ENCODE peak calls at places on chromosomes 7 and 10, in five cellular contexts. H, N, A, O and X are unnamed samples. For H3K36me3, the result is how much of the 10 kb centered on the place peaks cover.

GRCh38 chr7:86600506-86601290 is 43.0 kb upstream of the GRM3 start:
- DNase-seq in H (no peak), N (no peak), O (no peak), A (no peak), X (no peak)

GRCh38 chr7:157807510-157807909 is 470.7 kb downstream of the DNAJB6 start:
- DNase-seq in A (no peak), H (no peak), N (no peak), O (no peak), X (no peak)

GRCh38 chr7:106947244-106947728 is 82.2 kb downstream of the PIK3CG start:
- DNase-seq in A (no peak), N (no peak), O (peak), H (no peak), X (no peak)

GRCh38 chr7:130426541-130426940 is 14.3 kb downstream of the CEP41 start:
- DNase-seq in O (no peak), N (no peak), H (no peak), A (no peak), X (no peak)

GRCh38 chr7:4739528-4739992 is 35.9 kb upstream of the AP5Z1 start:
- DNase-seq in O (peak), N (no peak), A (no peak), H (no peak), X (no peak)

GRCh38 chr10:92493362-92493761 is 80.5 kb downstream of the IDE start:
- DNase-seq in H (no peak), A (no peak), O (no peak), N (no peak), X (no peak)

GRCh38 chr10:14468726-14469125 is 138.0 kb upstream of the FRMD4A start:
- DNase-seq in A (no peak), N (no peak), O (no peak), H (no peak), X (no peak)

GRCh38 chr7:40887099-40887498 is 752.3 kb downstream of the SUGCT start:
- DNase-seq in A (no peak), N (no peak), H (no peak), O (no peak), X (no peak)

GRCh38 chr10:73956476-73957338 is 41.2 kb upstream of the VCL start:
- DNase-seq in A (no peak), O (no peak), H (no peak), N (no peak), X (no peak)

GRCh38 chr7:28960071-28960840 is 2.1 kb upstream of the TRIL start:
- DNase-seq in O (no peak), H (no peak), N (no peak), A (peak), X (no peak)

GRCh38 chr7:15571303-15571878 is 9.6 kb upstream of the AGMO start:
- DNase-seq in N (no peak), H (no peak), A (no peak), O (no peak), X (no peak)

GRCh38 chr10:103789771-103790201 is 65.6 kb downstream of the SH3PXD2A start:
- DNase-seq in N (no peak), A (no peak), O (no peak), H (no peak), X (no peak)

GRCh38 chr7:128284102-128284501 is 43.0 kb downstream of the LEP start:
- DNase-seq in A (peak), N (no peak), H (no peak), O (no peak), X (no peak)

GRCh38 chr10:97689637-97690036 is 2.6 kb upstream of the AVPI1 start:
- DNase-seq in H (no peak), O (no peak), A (no peak), N (no peak), X (no peak)

GRCh38 chr7:15643000-15643705 is 43.3 kb downstream of the MEOX2 start:
- DNase-seq in N (no peak), H (no peak), O (peak), A (no peak), X (no peak)

GRCh38 chr10:109988231-109988630 is 19.6 kb upstream of the ADD3 start:
- DNase-seq in O (no peak), A (no peak), N (no peak), H (no peak), X (no peak)

GRCh38 chr10:52226448-52226847 is 87.6 kb upstream of the DKK1 start:
- DNase-seq in H (no peak), A (no peak), N (no peak), O (no peak), X (no peak)

GRCh38 chr10:92619368-92619767 is 26.4 kb downstream of the KIF11 start:
- DNase-seq in N (no peak), A (no peak), H (no peak), O (no peak), X (no peak)

GRCh38 chr7:156143683-156144082 is 331.4 kb upstream of the SHH start:
- DNase-seq in H (no peak), O (no peak), A (no peak), N (no peak), X (no peak)

GRCh38 chr7:33764752-33765451 is 140.4 kb upstream of the BMPER start:
- DNase-seq in N (no peak), O (no peak), A (no peak), H (no peak), X (no peak)

GRCh38 chr10:7388602-7389001 is 22.2 kb downstream of the SFMBT2 start:
- DNase-seq in O (no peak), N (no peak), A (no peak), H (no peak), X (no peak)

GRCh38 chr10:31146496-31147219 is 115.0 kb upstream of the ZNF438 start:
- DNase-seq in O (peak), N (peak), H (no peak), A (peak), X (no peak)

GRCh38 chr7:55366461-55367138 is 1.5 kb downstream of the LANCL2 start:
- DNase-seq in H (no peak), A (no peak), O (no peak), N (no peak), X (no peak)

GRCh38 chr10:13536674-13537366 is 8.0 kb upstream of the BEND7 start:
- DNase-seq in A (no peak), H (no peak), O (peak), N (no peak), X (peak)

GRCh38 chr10:63273575-63273974 is 140.4 kb downstream of the NRBF2 start:
- DNase-seq in O (no peak), A (no peak), H (no peak), N (no peak), X (no peak)

GRCh38 chr7:7136857-7137309 is 45.5 kb upstream of the C1GALT1 start:
- DNase-seq in O (no peak), H (no peak), A (no peak), N (no peak), X (no peak)

GRCh38 chr10:128631801-128632241 is 505.6 kb upstream of the MKI67 start:
- DNase-seq in O (no peak), H (no peak), N (no peak), A (peak), X (no peak)

GRCh38 chr10:72068901-72069446 is 19.4 kb downstream of the SPOCK2 start:
- DNase-seq in A (no peak), H (no peak), O (no peak), N (no peak), X (no peak)

DNA sequence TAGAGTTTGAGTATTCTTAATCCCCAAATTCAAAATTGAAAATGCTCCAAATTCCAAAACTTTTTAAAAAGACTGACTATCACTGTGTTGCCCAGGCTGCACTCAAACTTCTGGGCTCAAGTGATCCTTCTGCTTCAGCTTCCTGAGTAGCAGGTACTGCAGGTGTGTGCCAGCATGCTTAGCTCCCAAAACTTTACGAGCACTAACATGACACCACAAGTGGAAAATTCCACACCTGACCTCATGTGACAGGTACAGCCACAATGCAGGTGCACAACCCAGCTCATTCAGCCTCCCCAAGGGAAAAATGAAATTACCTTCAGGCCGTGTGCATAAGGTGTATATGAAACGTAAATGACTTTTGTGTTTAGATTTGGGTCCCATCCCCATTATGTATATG is 16.5 kb downstream of the CDC123 start:
- DNase-seq in O (no peak), H (no peak), N (no peak), A (no peak), X (no peak)
- H3K36me3 ChIP-seq in O (under half), H (under half), N (under half), A (under half), X (half or more)

GRCh38 chr10:44287408-44287807 is 97.5 kb downstream of the CXCL12 start:
- DNase-seq in H (no peak), N (no peak), O (no peak), A (peak), X (no peak)
- H3K27ac ChIP-seq in H (no peak), N (no peak), O (peak), A (no peak), X (peak)

DNA sequence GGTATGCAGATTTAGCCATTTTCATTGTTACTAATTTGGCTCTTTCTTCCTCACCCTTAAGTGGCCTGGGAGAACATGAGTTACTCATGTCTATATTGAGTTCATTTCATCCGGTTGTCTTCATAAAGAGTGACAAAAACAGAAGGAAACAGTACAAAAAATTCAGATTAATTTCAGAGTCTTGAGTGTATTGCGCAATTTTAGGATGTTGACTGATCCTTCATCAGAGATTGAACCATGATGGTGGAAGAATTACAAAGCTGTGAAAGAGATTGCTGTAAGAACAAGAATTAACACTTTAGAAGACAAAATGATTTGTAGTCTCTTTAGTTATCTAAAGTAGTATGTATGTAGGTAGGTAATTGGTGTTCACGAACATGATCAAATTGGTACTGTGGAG is 194.0 kb upstream of the PPP1R3A start:
- DNase-seq in N (no peak), O (no peak), A (no peak), H (no peak), X (no peak)
- H3K4me3 ChIP-seq in N (no peak), O (no peak), A (no peak), H (no peak), X (no peak)

GRCh38 chr7:1475991-1476390 is 16.7 kb upstream of the MICALL2 start:
- DNase-seq in A (no peak), N (no peak), O (no peak), H (no peak), X (no peak)

GRCh38 chr7:1476859-1477258 is 17.6 kb upstream of the MICALL2 start:
- DNase-seq in O (no peak), N (no peak), H (no peak), A (no peak), X (no peak)

GRCh38 chr7:1474736-1475135 is 15.5 kb upstream of the MICALL2 start:
- DNase-seq in A (no peak), H (no peak), O (no peak), N (no peak), X (no peak)

GRCh38 chr7:1473864-1474512 is 14.7 kb upstream of the MICALL2 start:
- DNase-seq in O (peak), N (peak), A (peak), H (peak), X (peak)

GRCh38 chr7:1475393-1475792 is 16.1 kb upstream of the MICALL2 start:
- DNase-seq in O (no peak), A (no peak), N (no peak), H (no peak), X (no peak)
- H3K36me3 ChIP-seq in O (under half), A (half or more), N (half or more), H (under half), X (half or more)

GRCh38 chr10:10477859-10478258 is 539.8 kb upstream of the CELF2 start:
- DNase-seq in A (no peak), O (no peak), H (no peak), N (no peak), X (no peak)
- H3K27ac ChIP-seq in A (no peak), O (no peak), H (no peak), N (no peak), X (no peak)